ENCODE peak calls at places on chromosomes 1 and 21, in seven cellular contexts. B is iPS-NIHi11; F is stimulated activated CD8-positive, alpha-beta memory T cell treated with anti-CD3 and anti-CD28 coated beads, Interleukin-4, amount 100 ng/mL, for 24 hours; G is islet precursor cell; X is prostate gland; O is ACHN; S is stimulated activated CD4-positive, alpha-beta T cell treated with anti-CD3 and anti-CD28 coated beads, TNF-alpha, amount 100 ng/mL, for 48 hours. D is an unnamed sample.

GRCh38 chr1:228276901-228277490 is 69.2 kb downstream of the OBSCN start:
- DNase-seq in B (no peak), F (no peak), G (peak), X (no peak), O (no peak), S (no peak), D (no peak)

GRCh38 chr1:8107897-8108296 is 81.8 kb upstream of the ERRFI1 start:
- DNase-seq in B (no peak), F (no peak), G (no peak), X (no peak), O (no peak), S (no peak), D (no peak)

GRCh38 chr1:201164645-201165044 is 10.4 kb upstream of the TMEM9 start:
- DNase-seq in B (no peak), F (no peak), G (peak), X (no peak), O (no peak), S (no peak), D (no peak)

GRCh38 chr1:28750330-28750729 is 13.6 kb downstream of the YTHDF2 start:
- DNase-seq in B (no peak), F (no peak), G (no peak), X (no peak), O (no peak), S (no peak), D (no peak)

GRCh38 chr1:90717665-90718410 is 736 bp upstream of the BARHL2 start:
- DNase-seq in B (peak), F (no peak), G (peak), X (no peak), O (no peak), S (no peak), D (no peak)

GRCh38 chr1:7153464-7153863 is 368.2 kb downstream of the CAMTA1 start:
- DNase-seq in B (peak), F (no peak), G (no peak), X (no peak), O (no peak), S (no peak), D (no peak)

GRCh38 chr1:16394977-16395376 is 27.9 kb downstream of the SZRD1 start:
- DNase-seq in B (no peak), F (no peak), G (no peak), X (no peak), O (no peak), S (no peak), D (no peak)

GRCh38 chr1:66730462-66730861 is 21.8 kb upstream of the DYNLT5 start:
- DNase-seq in B (no peak), F (no peak), G (no peak), X (no peak), O (no peak), S (no peak), D (no peak)

GRCh38 chr1:65497276-65497830 is 76.9 kb downstream of the LEPR start:
- DNase-seq in B (no peak), F (no peak), G (no peak), X (no peak), O (no peak), S (no peak), D (no peak)

GRCh38 chr1:34863501-34863900 is 4.0 kb upstream of the SMIM12 start:
- DNase-seq in B (no peak), F (no peak), G (no peak), X (no peak), O (no peak), S (no peak), D (no peak)

GRCh38 chr1:197302775-197303174 is 34.7 kb downstream of the CRB1 start:
- DNase-seq in B (no peak), F (no peak), G (no peak), X (no peak), O (peak), S (no peak), D (no peak)

GRCh38 chr1:29341936-29342335 is 105.6 kb downstream of the PTPRU start:
- DNase-seq in B (no peak), F (no peak), G (no peak), X (no peak), O (no peak), S (no peak), D (no peak)

GRCh38 chr1:72547412-72547811 is 265.1 kb upstream of the NEGR1 start:
- DNase-seq in B (no peak), F (no peak), G (no peak), X (no peak), O (no peak), S (no peak), D (no peak)

GRCh38 chr1:65190229-65190628 is 42.2 kb downstream of the AK4 start:
- DNase-seq in B (no peak), F (no peak), G (no peak), X (no peak), O (no peak), S (no peak), D (no peak)

GRCh38 chr1:10628685-10629084 is 153.9 kb downstream of the PEX14 start:
- DNase-seq in B (no peak), F (no peak), G (peak), X (no peak), O (no peak), S (no peak), D (no peak)

GRCh38 chr1:20587639-20588017 is 1.3 kb upstream of the CDA start:
- DNase-seq in B (no peak), F (no peak), G (no peak), X (no peak), O (no peak), S (no peak), D (no peak)

GRCh38 chr1:82177190-82177589 is 376.5 kb downstream of the ADGRL2 start:
- DNase-seq in B (no peak), F (no peak), G (no peak), X (no peak), O (no peak), S (no peak), D (no peak)

GRCh38 chr1:161274874-161275273 is 16.3 kb downstream of the PCP4L1 start:
- DNase-seq in B (no peak), F (no peak), G (peak), X (no peak), O (no peak), S (no peak), D (no peak)

GRCh38 chr1:165888552-165888920 is 61.1 kb downstream of the UCK2 start:
- DNase-seq in B (no peak), F (no peak), G (no peak), X (no peak), O (no peak), S (no peak), D (no peak)

GRCh38 chr1:54766726-54767125 is 2.4 kb upstream of the PARS2 start:
- DNase-seq in B (no peak), F (no peak), G (no peak), X (no peak), O (no peak), S (no peak), D (no peak)

GRCh38 chr1:150954708-150955107 is 19.9 kb downstream of the CERS2 start:
- DNase-seq in B (no peak), F (no peak), G (no peak), X (no peak), O (no peak), S (no peak), D (no peak)

GRCh38 chr1:26234644-26235384 is 814 bp downstream of the CEP85 start:
- DNase-seq in B (peak), F (no peak), G (peak), X (peak), O (peak), S (no peak), D (no peak)

GRCh38 chr1:115400891-115401290 is 62.8 kb upstream of the NGF start:
- DNase-seq in B (no peak), F (no peak), G (no peak), X (no peak), O (no peak), S (no peak), D (no peak)

GRCh38 chr1:39409055-39409816 is 82.2 kb upstream of the BMP8A start:
- DNase-seq in B (peak), F (no peak), G (peak), X (no peak), O (peak), S (peak), D (no peak)

GRCh38 chr1:221611930-221612777 is 129.7 kb downstream of the DUSP10 start:
- DNase-seq in B (no peak), F (no peak), G (peak), X (peak), O (no peak), S (no peak), D (no peak)

GRCh38 chr1:51328279-51328678 is 2.1 kb downstream of the TTC39A start:
- DNase-seq in B (no peak), F (no peak), G (no peak), X (no peak), O (no peak), S (no peak), D (no peak)

GRCh38 chr21:33966324-33966949 is 50.8 kb upstream of the ATP5PO start:
- DNase-seq in B (no peak), F (no peak), G (no peak), X (no peak), O (no peak), S (no peak), D (no peak)

GRCh38 chr1:211420389-211420788 is 71.6 kb downstream of the RD3 start:
- DNase-seq in B (no peak), F (no peak), G (no peak), X (no peak), O (peak), S (no peak), D (no peak)

GRCh38 chr1:165573787-165574186 is 30.0 kb downstream of the LRRC52 start:
- DNase-seq in B (no peak), F (no peak), G (no peak), X (no peak), O (no peak), S (no peak), D (no peak)

GRCh38 chr1:31660871-31661455 is 16.3 kb upstream of the PEF1 start:
- DNase-seq in B (no peak), F (no peak), G (no peak), X (no peak), O (no peak), S (no peak), D (no peak)

GRCh38 chr1:234613128-234613875 is 3.3 kb upstream of the IRF2BP2 start:
- DNase-seq in B (no peak), F (no peak), G (no peak), X (no peak), O (peak), S (no peak), D (peak)